ENCODE peak calls at places on chromosome 15, in five cellular contexts. R, A, H, L and V are unnamed samples.
A peak's percentile ranks its signal among the peaks of the same experiment; 100 is the strongest.

GRCh38 chr15:32029409-32029861 is 880 bp upstream of the CHRNA7 start:
- DNase-seq in A (peak; percentile 22), R (peak; percentile 20), L (peak; percentile 53), H (no peak), V (no peak)

GRCh38 chr15:85838655-85839054 is 43.9 kb upstream of the KLHL25 start:
- DNase-seq in L (peak; percentile 77), R (no peak), A (peak; percentile 86), H (no peak), V (no peak)

GRCh38 chr15:96213896-96214295 is 116.6 kb upstream of the NR2F2 start:
- DNase-seq in L (no peak), H (no peak), A (no peak), R (no peak), V (no peak)

GRCh38 chr15:69992326-69992725 is 105.4 kb downstream of the TLE3 start:
- DNase-seq in L (peak; percentile 58), H (no peak), A (no peak), R (no peak), V (no peak)

GRCh38 chr15:62736756-62737155 is 305.8 kb upstream of the TPM1 start:
- DNase-seq in H (no peak), R (no peak), L (no peak), A (no peak), V (no peak)

GRCh38 chr15:66833372-66833771 is 131.3 kb downstream of the SMAD6 start:
- DNase-seq in H (no peak), R (no peak), A (no peak), L (peak; percentile 59), V (no peak)

GRCh38 chr15:88707766-88708165 is 69.0 kb downstream of the ISG20 start:
- DNase-seq in R (no peak), A (no peak), H (no peak), L (no peak), V (no peak)

GRCh38 chr15:88621789-88622604 is 857 bp downstream of the AEN start:
- DNase-seq in L (peak; percentile 79), H (peak; percentile 64), R (no peak), A (peak; percentile 52), V (peak; percentile 40)

GRCh38 chr15:58361291-58361759 is 70.5 kb upstream of the LIPC start:
- DNase-seq in R (no peak), A (no peak), H (no peak), L (no peak), V (no peak)

GRCh38 chr15:41951571-41951970 is 20.8 kb downstream of the EHD4 start:
- DNase-seq in H (no peak), R (no peak), A (no peak), L (no peak), V (no peak)

GRCh38 chr15:97684249-97684648 is 276.3 kb upstream of the ARRDC4 start:
- DNase-seq in L (no peak), R (no peak), H (no peak), A (no peak), V (no peak)

GRCh38 chr15:56261854-56262509 is 18.3 kb upstream of the RFX7 start:
- DNase-seq in L (peak; percentile 71), H (no peak), A (peak; percentile 66), R (no peak), V (no peak)

GRCh38 chr15:45919806-45920205 is 285.0 kb downstream of the SQOR start:
- DNase-seq in A (no peak), R (no peak), L (no peak), H (no peak), V (no peak)

GRCh38 chr15:57340673-57341259 is 35.5 kb upstream of the CGNL1 start:
- DNase-seq in L (peak; percentile 67), R (peak; percentile 43), A (peak; percentile 51), H (no peak), V (peak; percentile 43)

GRCh38 chr15:72698938-72699337 is 12.9 kb downstream of the BBS4 start:
- DNase-seq in A (no peak), R (no peak), L (no peak), H (no peak), V (no peak)

DNA sequence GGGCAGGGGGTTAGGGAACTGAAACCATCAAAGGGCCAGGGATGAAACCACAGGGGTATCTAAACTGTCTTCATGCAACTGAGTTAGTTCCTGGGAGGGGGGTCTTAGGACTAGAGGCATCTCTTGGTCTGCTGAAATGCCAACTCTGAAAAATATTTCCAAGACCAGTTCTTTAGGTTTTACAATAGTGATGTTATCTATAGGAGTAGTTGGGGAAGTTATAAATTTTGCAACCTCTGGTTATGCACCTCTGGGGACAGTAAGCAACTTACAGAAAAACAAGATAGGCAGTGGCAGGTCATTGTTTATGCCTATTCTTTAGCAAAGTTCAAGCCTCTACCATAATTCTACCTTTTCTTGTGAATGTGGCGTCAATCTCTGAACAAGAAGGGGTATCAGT is 60.6 kb upstream of the MINAR1 start:
- DNase-seq in L (no peak), R (no peak), H (no peak), A (no peak), V (no peak)
- H3K27ac ChIP-seq in L (no peak overlapping the region), R (no peak overlapping the region), H (no peak overlapping the region), A (no peak overlapping the region), V (no peak overlapping the region)

DNA sequence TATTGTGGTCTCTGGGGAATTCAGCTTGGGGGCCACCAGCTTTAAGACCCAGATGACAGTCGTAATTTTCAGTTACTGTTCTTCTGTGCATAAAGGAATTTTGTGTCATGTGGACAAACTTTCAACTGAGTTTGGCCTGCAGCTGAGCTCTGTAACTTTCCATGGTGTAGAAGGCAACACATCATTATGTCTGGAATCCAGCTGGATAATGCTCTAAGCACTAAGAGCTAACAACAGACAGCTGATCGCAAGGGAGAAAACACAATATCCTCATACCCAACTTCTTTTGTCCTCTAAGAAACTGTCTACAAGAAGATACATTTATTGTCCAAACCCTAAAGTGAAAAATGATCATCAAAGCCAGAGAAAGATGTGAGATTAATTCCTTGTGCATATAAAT is 219.0 kb downstream of the ATP8B4 start:
- DNase-seq in L (no peak), H (no peak), A (no peak), R (no peak), V (no peak)
- H3K27ac ChIP-seq in L (no peak overlapping the region), H (no peak overlapping the region), A (peak overlapping the region; percentile 72), R (peak overlapping the region; percentile 86), V (no peak overlapping the region)

GRCh38 chr15:75776075-75776443 is 63.4 kb upstream of the CSPG4 start:
- DNase-seq in A (no peak), R (no peak), H (no peak), L (no peak), V (no peak)
- H3K27ac ChIP-seq in A (no peak overlapping the region), R (no peak overlapping the region), H (no peak overlapping the region), L (no peak overlapping the region), V (no peak overlapping the region)

DNA sequence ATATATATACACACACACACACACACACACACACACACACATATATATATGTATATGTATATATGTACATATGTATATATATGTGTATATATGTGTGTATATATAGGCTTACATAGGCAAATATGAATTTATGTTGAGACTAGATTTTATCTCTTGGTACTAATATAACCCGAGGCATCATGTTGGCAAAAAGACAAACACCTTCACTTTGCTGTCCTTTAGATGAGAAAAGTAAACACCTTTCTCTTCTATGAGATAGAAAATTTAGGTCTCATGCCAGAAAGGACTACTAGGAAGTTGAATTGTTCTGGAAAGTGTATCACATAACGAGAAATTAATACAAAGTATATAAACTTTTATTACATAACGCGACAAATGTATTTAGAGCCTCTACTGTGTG is 19.6 kb upstream of the LEO1 start:
- DNase-seq in R (no peak), H (no peak), A (no peak), L (no peak), V (no peak)
- H3K27ac ChIP-seq in R (no peak overlapping the region), H (no peak overlapping the region), A (no peak overlapping the region), L (no peak overlapping the region), V (no peak overlapping the region)

GRCh38 chr15:100341662-100342560 is at the start of gene ADAMTS17:
- DNase-seq in L (peak; percentile 98), R (peak; percentile 89), A (peak; percentile 97), H (peak; percentile 94), V (peak; percentile 97)
- H3K27ac ChIP-seq in L (peak within 1 kb of the TSS; percentile 69), R (no peak within 1 kb of the TSS), A (peak within 1 kb of the TSS; percentile 80), H (no peak within 1 kb of the TSS), V (peak within 1 kb of the TSS; percentile 68)

GRCh38 chr15:82140859-82141258 is 95.0 kb upstream of the MEX3B start:
- DNase-seq in H (no peak), R (no peak), L (no peak), A (no peak), V (no peak)
- H3K27ac ChIP-seq in H (no peak overlapping the region), R (no peak overlapping the region), L (no peak overlapping the region), A (no peak overlapping the region), V (no peak overlapping the region)

GRCh38 chr15:82646250-82647044 is 716 bp downstream of the CPEB1 start:
- DNase-seq in R (peak; percentile 35), A (no peak), L (no peak), H (no peak), V (peak; percentile 26)

GRCh38 chr15:82648257-82649103 is 1.3 kb upstream of the CPEB1 start:
- DNase-seq in R (peak; percentile 34), H (no peak), L (no peak), A (no peak), V (no peak)

GRCh38 chr15:82649226-82649999 is 2.2 kb upstream of the CPEB1 start:
- DNase-seq in A (no peak), R (no peak), L (no peak), H (no peak), V (no peak)

GRCh38 chr15:82647045-82647834 is at the start of gene CPEB1:
- DNase-seq in R (peak; percentile 66), L (peak; percentile 58), A (peak; percentile 42), H (no peak), V (peak; percentile 75)

DNA sequence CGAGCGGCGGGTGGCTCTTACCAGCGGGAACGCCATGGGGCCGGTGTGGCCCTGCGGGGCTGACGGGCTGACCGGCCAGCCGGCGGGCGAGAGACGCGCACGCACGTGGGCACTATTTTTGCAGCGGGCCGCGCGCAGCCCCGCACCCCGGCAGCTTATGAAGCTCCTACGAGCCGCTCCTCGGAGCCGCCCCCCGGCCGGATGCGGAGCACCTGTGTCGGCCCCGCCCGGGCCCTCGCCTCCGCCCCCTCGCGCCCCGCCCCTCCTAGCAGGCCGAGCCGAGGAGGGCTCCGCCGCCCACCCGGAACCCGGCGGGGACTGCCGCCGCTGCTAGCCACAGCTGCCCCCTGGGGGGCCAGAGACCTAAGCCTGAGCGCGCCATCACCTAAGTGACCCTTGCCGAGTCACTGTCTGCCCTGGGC is 683 bp upstream of the CPEB1 start:
- DNase-seq in H (no peak), L (peak; percentile 58), A (peak; percentile 15), R (no peak), V (no peak)
- H3K27ac ChIP-seq in H (no peak overlapping the region), L (peak overlapping the region; percentile 25), A (peak overlapping the region; percentile 60), R (peak overlapping the region; percentile 97), V (peak overlapping the region; percentile 50)

GRCh38 chr15:64874131-64874530 is 32.4 kb downstream of the PLEKHO2 start:
- DNase-seq in A (no peak), L (no peak), R (no peak), H (no peak), V (no peak)
- H3K27ac ChIP-seq in A (peak overlapping the region; percentile 86), L (peak overlapping the region; percentile 2), R (no peak overlapping the region), H (no peak overlapping the region), V (no peak overlapping the region)